ENCODE peak calls at places on chromosomes 4 and X, in six cellular contexts. One of them, this sample, is unnamed.
A peak's percentile ranks its signal among the peaks of the same experiment; 100 is the strongest.

GRCh38 chrX:133018229-133018628 is 59.8 kb upstream of the HS6ST2 start:
- DNase-seq in esophagus squamous epithelium: no peak
- DNase-seq in Peyer's patch: no peak
- DNase-seq in left lung: no peak
- DNase-seq in psoas muscle: no peak
- DNase-seq in mammary epithelial cell: no peak
- DNase-seq in this sample: no peak

GRCh38 chrX:74461384-74461783 is 40.1 kb downstream of the SLC16A2 start:
- DNase-seq in psoas muscle: no peak
- DNase-seq in left lung: no peak
- DNase-seq in esophagus squamous epithelium: no peak
- DNase-seq in Peyer's patch: no peak
- DNase-seq in mammary epithelial cell: no peak
- DNase-seq in this sample: no peak

GRCh38 chr4:154039435-154040061 is 250.7 kb upstream of the SFRP2 start:
- DNase-seq in mammary epithelial cell: no peak
- DNase-seq in esophagus squamous epithelium: no peak
- DNase-seq in Peyer's patch: no peak
- DNase-seq in left lung: no peak
- DNase-seq in psoas muscle: no peak
- DNase-seq in this sample: no peak

GRCh38 chrX:13169688-13170087 is 125.3 kb upstream of the FAM9C start:
- DNase-seq in Peyer's patch: no peak
- DNase-seq in esophagus squamous epithelium: no peak
- DNase-seq in mammary epithelial cell: no peak
- DNase-seq in psoas muscle: no peak
- DNase-seq in left lung: no peak
- DNase-seq in this sample: no peak

GRCh38 chrX:17038681-17039161 is 92.3 kb downstream of the REPS2 start:
- DNase-seq in mammary epithelial cell: peak; percentile 20
- DNase-seq in Peyer's patch: no peak
- DNase-seq in esophagus squamous epithelium: no peak
- DNase-seq in psoas muscle: no peak
- DNase-seq in left lung: no peak
- DNase-seq in this sample: no peak

GRCh38 chrX:9312922-9313867 is 151.7 kb upstream of the TBL1X start:
- DNase-seq in left lung: peak; percentile 87
- DNase-seq in psoas muscle: peak; percentile 36
- DNase-seq in Peyer's patch: peak; percentile 53
- DNase-seq in esophagus squamous epithelium: no peak
- DNase-seq in mammary epithelial cell: no peak
- DNase-seq in this sample: peak; percentile 74

GRCh38 chr4:145937990-145938611 is 522 bp downstream of the ZNF827 start:
- DNase-seq in mammary epithelial cell: peak; percentile 45
- DNase-seq in esophagus squamous epithelium: no peak
- DNase-seq in psoas muscle: no peak
- DNase-seq in Peyer's patch: peak; percentile 59
- DNase-seq in left lung: no peak
- DNase-seq in this sample: no peak

GRCh38 chr4:77284036-77284435 is 127.0 kb downstream of the CCNG2 start:
- DNase-seq in Peyer's patch: no peak
- DNase-seq in esophagus squamous epithelium: no peak
- DNase-seq in left lung: no peak
- DNase-seq in psoas muscle: no peak
- DNase-seq in mammary epithelial cell: no peak
- DNase-seq in this sample: no peak

GRCh38 chrX:131058136-131058868 is at the start of gene ARHGAP36:
- DNase-seq in Peyer's patch: no peak
- DNase-seq in left lung: no peak
- DNase-seq in esophagus squamous epithelium: no peak
- DNase-seq in psoas muscle: no peak
- DNase-seq in mammary epithelial cell: no peak
- DNase-seq in this sample: peak; percentile 64

GRCh38 chr4:73221734-73222133 is 36.9 kb downstream of the ANKRD17 start:
- DNase-seq in esophagus squamous epithelium: no peak
- DNase-seq in Peyer's patch: no peak
- DNase-seq in left lung: no peak
- DNase-seq in psoas muscle: no peak
- DNase-seq in mammary epithelial cell: no peak
- DNase-seq in this sample: no peak

GRCh38 chrX:27086221-27086620 is 376.9 kb downstream of the PPP4R3C start:
- DNase-seq in left lung: no peak
- DNase-seq in Peyer's patch: no peak
- DNase-seq in psoas muscle: no peak
- DNase-seq in mammary epithelial cell: no peak
- DNase-seq in esophagus squamous epithelium: no peak
- DNase-seq in this sample: no peak

GRCh38 chr4:75698162-75698962 is 25.2 kb upstream of the G3BP2 start:
- DNase-seq in psoas muscle: no peak
- DNase-seq in mammary epithelial cell: no peak
- DNase-seq in esophagus squamous epithelium: no peak
- DNase-seq in left lung: no peak
- DNase-seq in Peyer's patch: no peak
- DNase-seq in this sample: no peak

GRCh38 chr4:108172231-108172779 is 3.6 kb upstream of the LEF1 start:
- DNase-seq in esophagus squamous epithelium: no peak
- DNase-seq in psoas muscle: no peak
- DNase-seq in mammary epithelial cell: no peak
- DNase-seq in left lung: peak; percentile 79
- DNase-seq in Peyer's patch: peak; percentile 49
- DNase-seq in this sample: peak; percentile 22

GRCh38 chr4:77821775-77822174 is 2.6 kb upstream of the CNOT6L start:
- DNase-seq in mammary epithelial cell: no peak
- DNase-seq in left lung: no peak
- DNase-seq in psoas muscle: no peak
- DNase-seq in Peyer's patch: no peak
- DNase-seq in esophagus squamous epithelium: no peak
- DNase-seq in this sample: no peak

GRCh38 chrX:40496728-40497127 is 84.0 kb upstream of the ATP6AP2 start:
- DNase-seq in left lung: no peak
- DNase-seq in psoas muscle: no peak
- DNase-seq in Peyer's patch: no peak
- DNase-seq in mammary epithelial cell: no peak
- DNase-seq in esophagus squamous epithelium: no peak
- DNase-seq in this sample: no peak

GRCh38 chr4:83356899-83357661 is 22.4 kb upstream of the HPSE start:
- DNase-seq in left lung: no peak
- DNase-seq in mammary epithelial cell: peak; percentile 82
- DNase-seq in Peyer's patch: no peak
- DNase-seq in esophagus squamous epithelium: no peak
- DNase-seq in psoas muscle: no peak
- DNase-seq in this sample: no peak

DNA sequence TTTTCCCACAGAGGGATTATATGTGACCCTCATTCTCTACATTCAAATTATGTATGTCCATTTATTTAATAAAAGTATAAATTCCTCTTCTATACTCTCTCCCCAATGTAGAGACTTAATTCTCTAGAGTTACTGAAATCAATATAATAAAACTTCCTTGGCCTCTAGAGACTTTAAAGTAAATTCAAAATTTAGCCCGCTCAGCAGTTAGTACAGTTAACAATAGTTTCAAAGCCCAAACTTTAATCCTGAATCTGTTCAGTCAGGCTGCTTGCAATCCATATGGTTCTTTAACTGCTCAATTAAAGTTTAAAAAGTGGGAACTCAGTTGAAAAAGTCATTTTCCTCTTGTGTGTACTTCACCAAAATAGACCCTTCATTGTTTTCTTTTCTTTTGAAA is 2558.4 kb downstream of the ARAP2 start:
- DNase-seq in esophagus squamous epithelium: no peak
- DNase-seq in Peyer's patch: no peak
- DNase-seq in mammary epithelial cell: no peak
- DNase-seq in left lung: no peak
- DNase-seq in psoas muscle: no peak
- DNase-seq in this sample: no peak
- H3K36me3 ChIP-seq in esophagus squamous epithelium: no peaks in the 10 kb centered on the region
- H3K36me3 ChIP-seq in Peyer's patch: no peaks in the 10 kb centered on the region
- H3K36me3 ChIP-seq in mammary epithelial cell: no peaks in the 10 kb centered on the region
- H3K36me3 ChIP-seq in left lung: no peaks in the 10 kb centered on the region
- H3K36me3 ChIP-seq in psoas muscle: no peaks in the 10 kb centered on the region
- H3K36me3 ChIP-seq in this sample: no peaks in the 10 kb centered on the region

DNA sequence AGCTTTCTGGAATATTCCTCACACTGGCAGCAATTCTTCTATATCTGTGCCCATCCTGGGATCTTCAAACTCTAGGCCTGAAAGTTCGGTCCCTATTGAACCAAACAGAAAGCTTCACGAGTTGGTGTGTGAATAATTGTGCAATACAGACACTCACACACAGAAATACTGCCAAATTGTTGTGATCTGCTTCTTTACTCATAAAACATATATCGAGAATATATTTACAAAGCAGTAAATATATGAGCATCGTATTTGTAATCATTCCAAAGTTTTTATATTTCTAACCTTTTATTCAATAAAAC is 56.6 kb upstream of the BEX4 start:
- DNase-seq in psoas muscle: no peak
- DNase-seq in mammary epithelial cell: no peak
- DNase-seq in esophagus squamous epithelium: no peak
- DNase-seq in Peyer's patch: no peak
- DNase-seq in left lung: no peak
- DNase-seq in this sample: no peak
- TF ChIP-seq CTCF in psoas muscle: no peak
- TF ChIP-seq CTCF in mammary epithelial cell: no peak
- TF ChIP-seq CTCF in esophagus squamous epithelium: no peak
- TF ChIP-seq CTCF in Peyer's patch: no peak
- TF ChIP-seq CTCF in left lung: no peak
- TF ChIP-seq CTCF in this sample: no peak

GRCh38 chrX:23844502-23845138 is 61.6 kb downstream of the SAT1 start:
- DNase-seq in Peyer's patch: no peak
- DNase-seq in mammary epithelial cell: no peak
- DNase-seq in esophagus squamous epithelium: no peak
- DNase-seq in left lung: no peak
- DNase-seq in psoas muscle: no peak
- DNase-seq in this sample: no peak

GRCh38 chrX:23845316-23845932 is 62.3 kb downstream of the APOO start:
- DNase-seq in mammary epithelial cell: no peak
- DNase-seq in psoas muscle: no peak
- DNase-seq in esophagus squamous epithelium: no peak
- DNase-seq in Peyer's patch: no peak
- DNase-seq in left lung: no peak
- DNase-seq in this sample: no peak

GRCh38 chrX:23841847-23842522 is 59.0 kb downstream of the SAT1 start:
- DNase-seq in esophagus squamous epithelium: no peak
- DNase-seq in psoas muscle: no peak
- DNase-seq in left lung: no peak
- DNase-seq in Peyer's patch: no peak
- DNase-seq in mammary epithelial cell: no peak
- DNase-seq in this sample: no peak

GRCh38 chrX:23838953-23839352 is 56.0 kb downstream of the SAT1 start:
- DNase-seq in esophagus squamous epithelium: no peak
- DNase-seq in Peyer's patch: no peak
- DNase-seq in mammary epithelial cell: no peak
- DNase-seq in left lung: no peak
- DNase-seq in psoas muscle: no peak
- DNase-seq in this sample: no peak

GRCh38 chrX:23840674-23841073 is 57.7 kb downstream of the SAT1 start:
- DNase-seq in Peyer's patch: no peak
- DNase-seq in mammary epithelial cell: no peak
- DNase-seq in left lung: no peak
- DNase-seq in esophagus squamous epithelium: no peak
- DNase-seq in psoas muscle: no peak
- DNase-seq in this sample: no peak
- H3K4me3 ChIP-seq in Peyer's patch: no peak overlapping the region
- H3K4me3 ChIP-seq in mammary epithelial cell: no peak overlapping the region
- H3K4me3 ChIP-seq in left lung: no peak overlapping the region
- H3K4me3 ChIP-seq in esophagus squamous epithelium: no peak overlapping the region
- H3K4me3 ChIP-seq in psoas muscle: no peak overlapping the region
- H3K4me3 ChIP-seq in this sample: no peak overlapping the region

GRCh38 chr4:2832981-2833670 is 10.5 kb upstream of the ADD1 start:
- DNase-seq in esophagus squamous epithelium: no peak
- DNase-seq in mammary epithelial cell: no peak
- DNase-seq in left lung: peak; percentile 18
- DNase-seq in Peyer's patch: no peak
- DNase-seq in psoas muscle: no peak
- DNase-seq in this sample: peak; percentile 2
- H3K36me3 ChIP-seq in esophagus squamous epithelium: peaks cover 51% of the 10 kb centered on the region
- H3K36me3 ChIP-seq in mammary epithelial cell: no peaks in the 10 kb centered on the region
- H3K36me3 ChIP-seq in left lung: no peaks in the 10 kb centered on the region
- H3K36me3 ChIP-seq in Peyer's patch: no peaks in the 10 kb centered on the region
- H3K36me3 ChIP-seq in psoas muscle: peaks cover 70% of the 10 kb centered on the region
- H3K36me3 ChIP-seq in this sample: peaks cover 7% of the 10 kb centered on the region

DNA sequence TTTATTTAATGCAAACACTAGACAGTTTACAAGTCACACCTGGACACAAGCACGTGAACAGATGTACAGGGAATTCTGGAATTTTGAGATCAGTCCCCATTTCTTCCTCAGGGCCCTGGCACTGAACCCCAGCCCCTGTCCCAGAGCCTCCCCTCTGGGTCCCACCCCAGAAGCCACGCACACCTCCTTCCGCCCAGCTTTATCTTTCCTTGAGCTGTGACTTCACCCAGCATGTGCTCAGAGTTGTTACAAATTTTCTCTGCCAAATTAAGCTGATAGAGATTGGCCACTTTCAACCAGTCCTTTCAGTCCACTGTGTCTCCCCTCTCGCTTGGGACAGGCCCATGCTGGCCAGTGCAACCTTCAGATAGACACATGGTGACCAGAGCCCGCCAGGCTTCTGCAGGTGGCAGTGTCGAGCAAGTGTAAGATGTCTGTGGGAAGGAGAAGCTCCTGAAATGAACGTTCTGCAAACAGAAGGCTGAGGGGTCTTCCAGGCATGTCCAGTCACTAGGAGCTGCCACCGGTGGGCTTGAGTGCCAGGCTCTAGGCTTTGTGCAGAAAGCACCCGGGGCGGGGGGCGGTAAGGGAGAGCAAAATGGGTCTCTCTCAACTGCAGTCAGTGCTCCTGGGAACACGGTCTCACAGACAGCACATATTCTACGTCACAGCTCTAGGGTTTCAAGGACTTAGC is 73.3 kb downstream of the MTMR1 start:
- DNase-seq in esophagus squamous epithelium: no peak
- DNase-seq in left lung: no peak
- DNase-seq in psoas muscle: no peak
- DNase-seq in mammary epithelial cell: no peak
- DNase-seq in Peyer's patch: no peak
- DNase-seq in this sample: no peak
- TF ChIP-seq CTCF in esophagus squamous epithelium: no peak
- TF ChIP-seq CTCF in left lung: no peak
- TF ChIP-seq CTCF in psoas muscle: no peak
- TF ChIP-seq CTCF in mammary epithelial cell: no peak
- TF ChIP-seq CTCF in Peyer's patch: no peak
- TF ChIP-seq CTCF in this sample: no peak

GRCh38 chr4:124121511-124121934 is 591.0 kb downstream of the ANKRD50 start:
- DNase-seq in mammary epithelial cell: peak; percentile 87
- DNase-seq in left lung: no peak
- DNase-seq in Peyer's patch: no peak
- DNase-seq in psoas muscle: no peak
- DNase-seq in esophagus squamous epithelium: no peak
- DNase-seq in this sample: no peak
- H3K4me3 ChIP-seq in mammary epithelial cell: no peak overlapping the region
- H3K4me3 ChIP-seq in left lung: no peak overlapping the region
- H3K4me3 ChIP-seq in Peyer's patch: no peak overlapping the region
- H3K4me3 ChIP-seq in psoas muscle: no peak overlapping the region
- H3K4me3 ChIP-seq in esophagus squamous epithelium: no peak overlapping the region
- H3K4me3 ChIP-seq in this sample: no peak overlapping the region